ENCODE peak calls at places on chromosome 17, in ten cellular contexts. W, A, K, N, Z, T, P, G, V and R are unnamed samples.

GRCh38 chr17:59634632-59635561 is 15.2 kb downstream of the CLTC start:
- DNase-seq in W (no peak), P (no peak), N (no peak), Z (no peak), G (no peak), K (no peak), T (no peak), A (no peak), V (no peak), R (no peak)

GRCh38 chr17:17892009-17892408 is 55.2 kb upstream of the SREBF1 start:
- DNase-seq in Z (no peak), V (no peak), G (no peak), A (peak; percentile 45), T (no peak), P (no peak), K (no peak), N (no peak), W (no peak), R (no peak)

GRCh38 chr17:8122391-8122922 is 1.4 kb downstream of the HES7 start:
- DNase-seq in N (no peak), W (no peak), V (no peak), P (no peak), T (no peak), Z (peak; percentile 56), G (peak; percentile 50), K (no peak), A (no peak), R (no peak)

GRCh38 chr17:72592242-72592966 is 471.6 kb downstream of the SOX9 start:
- DNase-seq in P (peak; percentile 43), T (peak; percentile 82), Z (no peak), A (peak; percentile 92), G (peak; percentile 84), K (no peak), V (peak; percentile 72), W (peak; percentile 97), N (peak; percentile 51), R (peak; percentile 87)

GRCh38 chr17:61323015-61323379 is 76.6 kb upstream of the TBX2 start:
- DNase-seq in A (no peak), N (no peak), Z (peak; percentile 48), V (peak; percentile 12), W (no peak), K (no peak), P (no peak), T (peak; percentile 36), G (no peak), R (no peak)

GRCh38 chr17:15914400-15915165 is 30.3 kb upstream of the ADORA2B start:
- DNase-seq in W (no peak), G (peak; percentile 70), P (no peak), Z (no peak), A (peak; percentile 0), V (no peak), K (no peak), T (no peak), N (no peak), R (no peak)

GRCh38 chr17:29682987-29683386 is 60.3 kb upstream of the CORO6 start:
- DNase-seq in G (no peak), K (no peak), A (no peak), N (no peak), Z (no peak), V (no peak), W (no peak), P (no peak), T (no peak), R (no peak)

GRCh38 chr17:16040710-16041251 is 41.2 kb downstream of the TTC19 start:
- DNase-seq in P (no peak), V (peak; percentile 88), T (peak; percentile 64), W (no peak), Z (peak; percentile 55), N (peak; percentile 92), A (no peak), K (no peak), G (peak; percentile 87), R (peak; percentile 21)

GRCh38 chr17:20291853-20292252 is 175.5 kb downstream of the LGALS9B start:
- DNase-seq in V (no peak), A (no peak), P (no peak), N (no peak), Z (no peak), T (no peak), K (no peak), G (peak; percentile 39), W (no peak), R (no peak)

GRCh38 chr17:48004973-48005372 is 32.6 kb downstream of the COPZ2 start:
- DNase-seq in W (no peak), T (no peak), K (no peak), P (no peak), G (no peak), A (no peak), V (no peak), N (no peak), Z (no peak), R (no peak)

GRCh38 chr17:73595068-73595865 is 49.0 kb downstream of the SDK2 start:
- DNase-seq in T (peak; percentile 51), A (no peak), V (no peak), G (no peak), N (no peak), Z (no peak), P (no peak), K (no peak), W (peak; percentile 72), R (peak; percentile 45)

GRCh38 chr17:10117581-10118001 is 80.8 kb downstream of the GAS7 start:
- DNase-seq in Z (no peak), A (no peak), K (peak; percentile 20), G (peak; percentile 26), N (no peak), P (no peak), W (no peak), T (no peak), V (peak; percentile 50), R (peak; percentile 18)

GRCh38 chr17:9959377-9959981 is 54.4 kb upstream of the RCVRN start:
- DNase-seq in T (peak; percentile 55), A (no peak), W (peak; percentile 91), N (no peak), V (no peak), K (no peak), G (peak; percentile 49), Z (peak; percentile 60), P (no peak), R (peak; percentile 16)

GRCh38 chr17:33444731-33445130 is 151.6 kb upstream of the ASIC2 start:
- DNase-seq in P (no peak), A (no peak), Z (no peak), K (no peak), T (no peak), V (no peak), G (no peak), W (no peak), N (no peak), R (no peak)

GRCh38 chr17:1834378-1835149 is 4.8 kb downstream of the RPA1 start:
- DNase-seq in A (no peak), Z (no peak), N (no peak), W (no peak), T (no peak), K (peak; percentile 96), G (no peak), P (no peak), V (no peak), R (no peak)

GRCh38 chr17:282912-283882 is 69.4 kb downstream of the RPH3AL start:
- DNase-seq in V (no peak), T (no peak), P (no peak), K (no peak), G (no peak), Z (peak; percentile 12), N (peak; percentile 39), W (no peak), A (peak; percentile 25), R (no peak)

GRCh38 chr17:83125515-83126274 is 46.3 kb downstream of the METRNL start:
- DNase-seq in Z (no peak), V (peak; percentile 72), P (peak; percentile 50), W (no peak), A (peak; percentile 57), T (peak; percentile 73), K (no peak), G (no peak), N (peak; percentile 49), R (peak; percentile 61)

GRCh38 chr17:31508310-31509094 is 117.0 kb downstream of the RAB11FIP4 start:
- DNase-seq in G (peak; percentile 8), V (no peak), P (no peak), A (no peak), T (no peak), W (peak; percentile 31), K (peak; percentile 69), N (no peak), Z (no peak), R (no peak)

GRCh38 chr17:76848670-76849069 is 19.5 kb upstream of the MGAT5B start:
- DNase-seq in V (no peak), Z (no peak), P (no peak), T (no peak), K (no peak), G (no peak), N (no peak), W (no peak), A (no peak), R (no peak)
- H3K4me1 ChIP-seq in V (no peaks in the 10 kb centered on the region), Z (no peaks in the 10 kb centered on the region), P (no peaks in the 10 kb centered on the region), T (no peaks in the 10 kb centered on the region), K (no peaks in the 10 kb centered on the region), G (no peaks in the 10 kb centered on the region), N (no peaks in the 10 kb centered on the region), W (peaks cover 18% of the 10 kb centered on the region), A (no peaks in the 10 kb centered on the region), R (no peaks in the 10 kb centered on the region)

DNA sequence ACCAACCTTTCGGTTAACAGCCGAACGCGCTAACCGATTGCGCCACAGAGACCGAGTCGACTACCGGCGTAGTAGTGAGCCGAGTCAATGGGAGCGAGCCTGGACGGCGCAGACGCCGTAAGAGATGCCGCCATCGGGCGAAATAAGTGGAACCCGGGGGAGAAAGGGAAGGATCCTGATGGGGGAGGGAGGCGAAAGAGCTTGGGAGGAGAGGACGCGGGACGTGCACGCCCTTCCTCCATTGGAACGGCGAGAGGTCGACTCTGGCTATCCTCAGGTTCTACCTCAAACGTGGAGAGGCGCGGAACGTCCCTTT is 780 bp upstream of the PSMB3 start:
- DNase-seq in N (peak; percentile 81), G (peak; percentile 84), W (peak; percentile 86), P (peak; percentile 73), V (peak; percentile 86), K (peak; percentile 80), T (peak; percentile 92), Z (peak; percentile 87), A (peak; percentile 90), R (peak; percentile 88)
- TF ChIP-seq POLR2A in N (no peak), G (peak; percentile 41), W (peak; percentile 68), P (no peak), V (no peak), K (no peak), T (no peak), Z (no peak), A (no peak), R (no peak)

GRCh38 chr17:68401288-68401687 is 56.0 kb downstream of the WIPI1 start:
- DNase-seq in Z (no peak), P (no peak), V (no peak), N (no peak), W (no peak), A (no peak), T (no peak), K (no peak), G (no peak), R (no peak)
- H3K4me1 ChIP-seq in Z (no peaks in the 10 kb centered on the region), P (peaks cover 13% of the 10 kb centered on the region), V (no peaks in the 10 kb centered on the region), N (peaks cover 5% of the 10 kb centered on the region), W (peaks cover 3% of the 10 kb centered on the region), A (peaks cover 3% of the 10 kb centered on the region), T (peaks cover 7% of the 10 kb centered on the region), K (peaks cover 6% of the 10 kb centered on the region), G (peaks cover 4% of the 10 kb centered on the region), R (no peaks in the 10 kb centered on the region)

DNA sequence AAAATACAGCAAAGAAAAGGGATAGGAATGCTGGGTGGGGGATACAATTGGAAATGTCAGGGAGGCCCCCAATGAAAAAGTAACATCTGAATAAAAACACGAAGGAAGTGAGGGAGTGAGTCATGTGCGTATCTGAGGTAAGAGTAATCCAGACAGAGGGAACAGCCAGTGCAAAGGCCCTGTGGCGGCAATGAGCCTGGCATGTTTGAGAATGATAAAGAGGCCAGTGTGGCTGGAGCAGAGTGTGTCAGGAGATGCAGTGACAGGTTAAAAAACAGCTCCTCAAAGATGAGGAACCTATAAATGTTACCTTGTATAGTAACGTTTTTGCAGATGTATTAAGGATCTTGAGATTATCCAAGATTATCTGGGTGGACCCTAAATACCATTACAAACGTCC is 17.7 kb upstream of the SLC35B1 start:
- DNase-seq in K (no peak), P (no peak), Z (no peak), A (no peak), G (no peak), N (no peak), W (no peak), T (no peak), V (no peak), R (no peak)
- TF ChIP-seq POLR2A in K (no peak), P (no peak), Z (no peak), A (no peak), G (no peak), N (no peak), W (no peak), T (no peak), V (no peak), R (no peak)